ENCODE peak calls at places on chromosome 9, in ten cellular contexts. H is AG08396; U is activated CD4-positive, alpha-beta T cell treated with anti-CD3 and anti-CD28 coated beads for 48 hours; R is T-helper 2 cell; V is activated naive CD4-positive, alpha-beta T cell treated with Interleukin-2 at 50 U/mL for 16 hours; Y is prostate gland; E is renal cortical epithelial cell; Z is memory B cell; M is MCF 10A; W is RKO. L is an unnamed sample.

GRCh38 chr9:88691811-88692210 is 156.8 kb downstream of the NXNL2 start:
- DNase-seq in E (no peak), U (no peak), W (no peak), M (no peak), Z (no peak), H (peak), V (no peak), Y (no peak), R (no peak), L (no peak)

GRCh38 chr9:110828148-110828730 is 159.6 kb downstream of the MUSK start:
- DNase-seq in Y (no peak), W (no peak), U (no peak), M (no peak), V (no peak), E (no peak), Z (no peak), H (peak), R (no peak), L (no peak)

GRCh38 chr9:15959663-15960062 is 406.8 kb downstream of the CCDC171 start:
- DNase-seq in M (no peak), Y (no peak), R (no peak), Z (no peak), E (no peak), V (no peak), U (no peak), H (no peak), W (no peak), L (no peak)

GRCh38 chr9:112731971-112732370 is 14.1 kb upstream of the INIP start:
- DNase-seq in V (no peak), R (no peak), U (no peak), M (no peak), W (no peak), Z (no peak), H (no peak), Y (no peak), E (peak), L (peak)

GRCh38 chr9:121672213-121672612 is 20.8 kb downstream of the DAB2IP start:
- DNase-seq in M (no peak), R (no peak), E (no peak), U (no peak), Z (no peak), W (no peak), Y (no peak), V (no peak), H (no peak), L (no peak)

GRCh38 chr9:108830292-108830691 is 25.5 kb downstream of the ACTL7B start:
- DNase-seq in Y (no peak), U (no peak), M (peak), Z (no peak), E (no peak), R (no peak), V (no peak), H (no peak), W (no peak), L (no peak)

GRCh38 chr9:113649855-113650206 is 186.3 kb downstream of the RGS3 start:
- DNase-seq in V (no peak), U (no peak), Y (no peak), E (no peak), M (no peak), R (no peak), Z (no peak), H (no peak), W (no peak), L (no peak)

GRCh38 chr9:114280636-114281315 is 42.1 kb upstream of the ORM1 start:
- DNase-seq in H (no peak), W (no peak), E (no peak), R (no peak), U (no peak), V (no peak), Y (no peak), Z (no peak), M (no peak), L (no peak)

GRCh38 chr9:98248737-98249474 is 6.5 kb downstream of the TBC1D2 start:
- DNase-seq in W (no peak), Y (peak), E (peak), R (peak), M (peak), H (peak), V (peak), U (peak), Z (no peak), L (no peak)

GRCh38 chr9:70607329-70607728 is 192.9 kb upstream of the KLF9 start:
- DNase-seq in E (no peak), W (no peak), Y (peak), H (no peak), Z (no peak), U (no peak), M (no peak), V (no peak), R (no peak), L (no peak)

GRCh38 chr9:92977279-92977678 is 30.0 kb downstream of the FGD3 start:
- DNase-seq in E (no peak), H (no peak), Y (no peak), V (peak), R (no peak), W (no peak), M (no peak), Z (no peak), U (no peak), L (no peak)

GRCh38 chr9:35728041-35728971 is 3.7 kb downstream of the TLN1 start:
- DNase-seq in Y (peak), W (peak), M (peak), V (peak), H (peak), R (no peak), E (peak), U (peak), Z (no peak), L (peak)

GRCh38 chr9:129436751-129437625 is 183.9 kb downstream of the C9orf50 start:
- DNase-seq in Y (peak), W (no peak), H (peak), U (peak), M (peak), V (peak), Z (peak), R (no peak), E (peak), L (peak)

GRCh38 chr9:133978226-133979123 is 13.6 kb downstream of the VAV2 start:
- DNase-seq in E (no peak), Z (no peak), Y (no peak), W (no peak), U (no peak), V (no peak), M (no peak), H (no peak), R (no peak), L (peak)

GRCh38 chr9:120944434-120945125 is 18.0 kb upstream of the TRAF1 start:
- DNase-seq in Z (no peak), H (no peak), W (no peak), U (no peak), E (no peak), R (no peak), M (no peak), V (no peak), Y (no peak), L (no peak)

GRCh38 chr9:99137225-99137624 is 32.3 kb downstream of the TGFBR1 start:
- DNase-seq in W (no peak), R (no peak), H (no peak), V (no peak), E (peak), Z (no peak), U (no peak), M (no peak), Y (no peak), L (no peak)

GRCh38 chr9:130661461-130662098 is 2.8 kb upstream of the PRDM12 start:
- DNase-seq in U (no peak), V (no peak), E (no peak), M (no peak), R (no peak), Z (peak), W (no peak), Y (no peak), H (no peak), L (no peak)

GRCh38 chr9:134328841-134329575 is 2.8 kb downstream of the RXRA start:
- DNase-seq in H (peak), U (no peak), R (no peak), M (no peak), V (no peak), Z (no peak), Y (peak), E (no peak), W (no peak), L (peak)

GRCh38 chr9:93907551-93908199 is 47.5 kb downstream of the BARX1 start:
- DNase-seq in E (no peak), V (no peak), W (no peak), M (no peak), Z (no peak), H (no peak), U (no peak), R (no peak), Y (no peak), L (no peak)

GRCh38 chr9:97668485-97668884 is 28.7 kb downstream of the XPA start:
- DNase-seq in M (no peak), Z (no peak), Y (no peak), U (peak), E (no peak), V (peak), H (no peak), W (no peak), R (peak), L (no peak)

GRCh38 chr9:133733421-133734250 is 4.5 kb downstream of the SARDH start:
- DNase-seq in U (no peak), H (no peak), W (no peak), M (no peak), E (no peak), Y (no peak), R (no peak), Z (no peak), V (no peak), L (no peak)

GRCh38 chr9:111974092-111974681 is 77.6 kb downstream of the UGCG start:
- DNase-seq in E (peak), R (no peak), M (peak), V (no peak), U (no peak), H (peak), Z (no peak), W (no peak), Y (no peak), L (peak)

GRCh38 chr9:120032639-120033038 is 547.3 kb downstream of the CDK5RAP2 start:
- DNase-seq in U (peak), Z (no peak), V (no peak), R (no peak), W (no peak), E (no peak), Y (no peak), H (no peak), M (no peak), L (no peak)

GRCh38 chr9:130239741-130240241 is 25.8 kb upstream of the HMCN2 start:
- DNase-seq in V (peak), E (peak), U (peak), M (no peak), H (no peak), Z (peak), R (peak), Y (no peak), W (peak), L (no peak)

GRCh38 chr9:33161011-33161588 is 6.0 kb downstream of the B4GALT1 start:
- DNase-seq in E (peak), U (peak), W (peak), Y (peak), R (no peak), M (peak), H (peak), Z (no peak), V (peak), L (peak)

GRCh38 chr9:134407123-134407779 is 81.0 kb downstream of the RXRA start:
- DNase-seq in V (peak), M (peak), Z (peak), R (peak), W (no peak), E (peak), U (peak), H (peak), Y (peak), L (peak)

GRCh38 chr9:97468658-97469448 is 32.6 kb upstream of the TMOD1 start:
- DNase-seq in R (peak), M (peak), W (peak), E (peak), U (peak), Z (peak), V (peak), Y (peak), H (peak), L (peak)

GRCh38 chr9:100038472-100038871 is 60.3 kb downstream of the ERP44 start:
- DNase-seq in E (no peak), H (no peak), W (no peak), V (no peak), Y (no peak), R (no peak), M (no peak), Z (no peak), U (no peak), L (no peak)

GRCh38 chr9:33044162-33044673 is 19.1 kb downstream of the DNAJA1 start:
- DNase-seq in M (peak), V (peak), W (peak), U (peak), R (peak), E (peak), Y (peak), Z (peak), H (peak), L (peak)

GRCh38 chr9:91945277-91946074 is 4.6 kb downstream of the ROR2 start:
- DNase-seq in R (no peak), Z (no peak), M (no peak), W (no peak), V (no peak), Y (peak), E (no peak), U (no peak), H (no peak), L (peak)

GRCh38 chr9:33159760-33160127 is 7.4 kb downstream of the B4GALT1 start:
- DNase-seq in Y (peak), U (peak), M (peak), R (peak), Z (peak), E (peak), V (peak), W (no peak), H (no peak), L (no peak)

GRCh38 chr9:120377268-120378150 is 202.5 kb downstream of the CDK5RAP2 start:
- DNase-seq in R (no peak), Y (no peak), Z (no peak), W (no peak), V (no peak), M (no peak), E (no peak), H (peak), U (no peak), L (no peak)

GRCh38 chr9:124209279-124209678 is 48.5 kb upstream of the NEK6 start:
- DNase-seq in E (no peak), Z (no peak), M (no peak), H (no peak), R (no peak), W (no peak), U (no peak), Y (no peak), V (no peak), L (no peak)

GRCh38 chr9:70607926-70608325 is 193.5 kb upstream of the KLF9 start:
- DNase-seq in V (no peak), R (no peak), U (no peak), Y (no peak), M (no peak), E (no peak), W (no peak), Z (no peak), H (no peak), L (no peak)

L was measured in body of pancreas.